ENCODE peak calls at places on chromosomes 12 and 14, in five cellular contexts. T is uterus, Z is AG04450, N is breast epithelium, Y is brain microvascular endothelial cell. B is an unnamed sample.
A peak's percentile ranks its signal among the peaks of the same experiment; 100 is the strongest.

GRCh38 chr14:77098470-77099353 is 654 bp downstream of the CIPC start:
- DNase-seq in Z (no peak), T (peak; percentile 55), Y (no peak), N (peak; percentile 62), B (peak; percentile 58)

GRCh38 chr14:54147285-54147684 is 190.7 kb upstream of the BMP4 start:
- DNase-seq in Y (peak; percentile 95), Z (no peak), N (no peak), T (no peak), B (peak; percentile 38)

GRCh38 chr12:95699579-95699978 is 91.0 kb downstream of the NTN4 start:
- DNase-seq in Y (no peak), Z (no peak), T (no peak), N (no peak), B (no peak)

GRCh38 chr12:72485017-72485701 is 213.0 kb downstream of the TRHDE start:
- DNase-seq in N (no peak), Z (no peak), T (no peak), Y (no peak), B (peak; percentile 22)

GRCh38 chr12:116336542-116337065 is 59.1 kb upstream of the MED13L start:
- DNase-seq in Z (no peak), N (no peak), T (no peak), Y (peak; percentile 15), B (no peak)

GRCh38 chr14:37974421-37974820 is 233.3 kb upstream of the SSTR1 start:
- DNase-seq in N (no peak), Y (no peak), T (no peak), Z (no peak), B (no peak)

GRCh38 chr12:80504389-80505153 is 60.5 kb downstream of the PTPRQ start:
- DNase-seq in Z (no peak), T (no peak), Y (no peak), N (no peak), B (no peak)

GRCh38 chr12:32049956-32050355 is 56.7 kb upstream of the BICD1 start:
- DNase-seq in N (no peak), T (no peak), Y (no peak), Z (no peak), B (no peak)

GRCh38 chr14:104734051-104734587 is 10.1 kb downstream of the ADSS1 start:
- DNase-seq in Y (no peak), T (no peak), Z (no peak), N (no peak), B (no peak)

GRCh38 chr14:50955373-50956043 is 11.2 kb upstream of the PYGL start:
- DNase-seq in N (peak; percentile 52), Z (peak; percentile 84), T (peak; percentile 88), Y (peak; percentile 98), B (peak; percentile 30)

GRCh38 chr12:89319111-89319510 is 33.2 kb downstream of the DUSP6 start:
- DNase-seq in T (no peak), Y (no peak), N (peak; percentile 37), Z (peak; percentile 1), B (no peak)

GRCh38 chr12:3199551-3200031 is 122.4 kb downstream of the TSPAN9 start:
- DNase-seq in T (no peak), Y (peak; percentile 47), Z (no peak), N (no peak), B (peak; percentile 28)

GRCh38 chr12:52084491-52085231 is 5.2 kb downstream of the SMIM41 start:
- DNase-seq in T (no peak), Z (no peak), Y (no peak), N (no peak), B (no peak)

GRCh38 chr14:54377501-54377900 is 19.3 kb upstream of the CDKN3 start:
- DNase-seq in Z (no peak), N (no peak), Y (no peak), T (no peak), B (no peak)

GRCh38 chr12:115079760-115080159 is 395.8 kb upstream of the TBX3 start:
- DNase-seq in N (no peak), Y (no peak), T (no peak), Z (no peak), B (no peak)

GRCh38 chr12:58919271-58920101 is 818 bp downstream of the LRIG3 start:
- DNase-seq in N (peak; percentile 30), T (peak; percentile 36), Y (peak; percentile 36), Z (no peak), B (peak; percentile 63)

GRCh38 chr12:122867701-122868461 is 28.0 kb downstream of the VPS37B start:
- DNase-seq in Z (no peak), T (no peak), N (no peak), Y (no peak), B (peak; percentile 4)

GRCh38 chr14:81137316-81137715 is 83.4 kb downstream of the GTF2A1 start:
- DNase-seq in Z (no peak), T (no peak), N (no peak), Y (peak; percentile 64), B (no peak)

GRCh38 chr14:95339301-95339865 is 19.7 kb upstream of the CLMN start:
- DNase-seq in N (peak; percentile 44), T (no peak), Y (no peak), Z (no peak), B (no peak)

GRCh38 chr12:68557011-68557715 is 53.5 kb upstream of the RAP1B start:
- DNase-seq in Z (peak; percentile 58), T (no peak), N (no peak), Y (peak; percentile 82), B (no peak)

GRCh38 chr12:32549675-32550079 is 129.4 kb upstream of the DNM1L start:
- DNase-seq in Z (no peak), T (no peak), Y (peak; percentile 54), N (no peak), B (peak; percentile 79)

GRCh38 chr14:70907996-70908917 is 998 bp downstream of the PCNX1 start:
- DNase-seq in Z (no peak), T (peak; percentile 49), Y (peak; percentile 52), N (peak; percentile 38), B (peak; percentile 72)

GRCh38 chr12:105357162-105357691 is 26.7 kb downstream of the C12orf75 start:
- DNase-seq in Z (no peak), N (no peak), Y (peak; percentile 10), T (no peak), B (no peak)

GRCh38 chr12:44465139-44465538 is 411.0 kb downstream of the NELL2 start:
- DNase-seq in Z (no peak), N (no peak), T (no peak), Y (no peak), B (no peak)

GRCh38 chr14:55699131-55700057 is 119.4 kb downstream of the KTN1 start:
- DNase-seq in Z (no peak), N (peak; percentile 40), Y (peak; percentile 26), T (no peak), B (no peak)

GRCh38 chr14:25406818-25407217 is 356.9 kb upstream of the STXBP6 start:
- DNase-seq in Y (peak; percentile 1), Z (no peak), T (no peak), N (no peak), B (peak; percentile 32)

GRCh38 chr14:52078093-52078492 is 9.2 kb upstream of the NID2 start:
- DNase-seq in T (no peak), Z (no peak), N (no peak), Y (no peak), B (no peak)

GRCh38 chr14:52079239-52079956 is 10.5 kb upstream of the NID2 start:
- DNase-seq in Y (peak; percentile 61), Z (peak; percentile 30), T (no peak), N (no peak), B (no peak)

GRCh38 chr14:52077261-52077984 is 8.6 kb upstream of the NID2 start:
- DNase-seq in Y (peak; percentile 24), Z (no peak), N (no peak), T (no peak), B (no peak)

GRCh38 chr14:52080171-52080800 is 11.4 kb upstream of the NID2 start:
- DNase-seq in Z (no peak), N (no peak), Y (peak; percentile 84), T (no peak), B (peak; percentile 82)

GRCh38 chr14:52078721-52079120 is 9.9 kb upstream of the NID2 start:
- DNase-seq in Y (no peak), T (no peak), N (no peak), Z (no peak), B (no peak)
- H3K27ac ChIP-seq in Y (peak overlapping the region; percentile 97), T (no peak overlapping the region), N (no peak overlapping the region), Z (no peak overlapping the region), B (peak overlapping the region; percentile 96)

GRCh38 chr12:57767876-57768275 is 998 bp upstream of the CYP27B1 start:
- DNase-seq in T (no peak), Y (no peak), Z (no peak), N (no peak), B (peak; percentile 67)

GRCh38 chr12:57765003-57765697 is 1.7 kb downstream of the CYP27B1 start:
- DNase-seq in Z (no peak), N (no peak), Y (no peak), T (no peak), B (peak; percentile 53)

GRCh38 chr12:57765698-57766463 is 997 bp downstream of the CYP27B1 start:
- DNase-seq in Z (no peak), T (no peak), Y (no peak), N (no peak), B (peak; percentile 52)

GRCh38 chr12:57767317-57767716 is 439 bp upstream of the CYP27B1 start:
- DNase-seq in Z (no peak), N (no peak), Y (no peak), T (no peak), B (no peak)

GRCh38 chr12:57766464-57767311 is at the start of gene CYP27B1:
- DNase-seq in Z (no peak), Y (no peak), T (no peak), N (no peak), B (peak; percentile 91)
- H3K4me3 ChIP-seq in Z (peak within 1 kb of the TSS; percentile 43), Y (peak within 1 kb of the TSS; percentile 31), T (peak within 1 kb of the TSS; percentile 5), N (peak within 1 kb of the TSS; percentile 7), B (peak within 1 kb of the TSS; percentile 37)

GRCh38 chr14:89422952-89423345 is 5.9 kb upstream of the FOXN3 start:
- DNase-seq in Y (no peak), T (no peak), Z (no peak), N (no peak), B (no peak)

GRCh38 chr14:89420502-89420901 is 3.5 kb upstream of the FOXN3 start:
- DNase-seq in N (no peak), Y (no peak), Z (no peak), T (no peak), B (no peak)

GRCh38 chr14:89419973-89420482 is 3.0 kb upstream of the FOXN3 start:
- DNase-seq in T (no peak), Y (no peak), N (no peak), Z (no peak), B (no peak)

GRCh38 chr14:89424241-89424640 is 7.2 kb upstream of the FOXN3 start:
- DNase-seq in N (no peak), Y (no peak), T (no peak), Z (no peak), B (no peak)

GRCh38 chr14:89422181-89422951 is 5.3 kb upstream of the FOXN3 start:
- DNase-seq in T (no peak), N (no peak), Y (no peak), Z (no peak), B (peak; percentile 63)
- H3K27ac ChIP-seq in T (no peak overlapping the region), N (peak overlapping the region; percentile 54), Y (no peak overlapping the region), Z (no peak overlapping the region), B (peak overlapping the region; percentile 42)

DNA sequence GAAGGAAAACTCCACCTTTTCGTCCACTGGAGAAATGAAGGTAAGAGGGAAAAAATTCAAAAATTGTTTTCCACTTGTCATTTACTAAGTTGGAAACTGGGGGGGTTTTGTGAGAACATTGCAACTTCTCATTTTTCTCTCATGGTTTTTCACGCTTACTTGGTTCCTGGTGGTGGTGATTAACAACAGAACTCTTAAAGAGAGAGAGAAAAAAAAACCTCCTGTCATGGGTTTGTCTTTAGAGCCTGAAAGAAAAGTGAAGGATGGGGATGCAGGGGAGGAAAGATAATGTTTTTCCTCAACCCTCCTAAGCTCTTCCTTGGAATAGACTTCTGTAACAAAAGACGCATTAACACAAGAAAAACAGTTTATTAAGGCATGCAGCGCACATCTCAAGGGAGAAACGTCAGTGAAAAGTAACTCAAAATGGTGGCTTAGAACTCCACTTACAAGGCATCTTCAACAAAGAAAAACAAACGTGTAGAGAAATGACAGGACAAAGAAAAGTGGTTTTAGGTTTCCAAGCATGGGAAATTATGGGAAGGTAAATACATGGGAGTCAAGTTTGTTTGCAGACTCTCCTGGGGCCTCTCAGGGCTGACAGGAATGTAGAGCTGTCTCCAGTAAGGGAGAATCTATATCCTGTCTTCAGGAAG is 81.9 kb upstream of the ATF7IP start:
- DNase-seq in T (no peak), Y (no peak), N (no peak), Z (no peak), B (no peak)
- H3K4me3 ChIP-seq in T (no peak overlapping the region), Y (no peak overlapping the region), N (no peak overlapping the region), Z (no peak overlapping the region), B (no peak overlapping the region)

B was measured in thyroid gland.